ENCODE peak calls at places on chromosomes 13 and 19, in five cellular contexts. L, H, U, Q and O are unnamed samples.

GRCh38 chr13:35712907-35713685 is 236.6 kb upstream of the MAB21L1 start:
- DNase-seq in L (peak), U (no peak), H (no peak), Q (no peak), O (no peak)

GRCh38 chr19:47109541-47110375 is 3.8 kb downstream of the ZC3H4 start:
- DNase-seq in Q (no peak), L (no peak), H (no peak), U (no peak), O (no peak)

GRCh38 chr13:60654405-60654804 is 257.4 kb downstream of the TDRD3 start:
- DNase-seq in Q (no peak), L (no peak), U (peak), H (no peak), O (no peak)

GRCh38 chr19:10219678-10220077 is 11.5 kb downstream of the S1PR2 start:
- DNase-seq in Q (no peak), U (no peak), L (no peak), H (no peak), O (no peak)

GRCh38 chr19:57651654-57651996 is 17.1 kb upstream of the ZSCAN4 start:
- DNase-seq in Q (no peak), U (no peak), L (no peak), H (no peak), O (no peak)

GRCh38 chr13:30159446-30159839 is 147.9 kb downstream of the KATNAL1 start:
- DNase-seq in Q (no peak), L (peak), U (no peak), H (peak), O (no peak)

GRCh38 chr19:12785431-12786011 is 5.8 kb upstream of the JUNB start:
- DNase-seq in H (no peak), Q (peak), U (no peak), L (no peak), O (no peak)

GRCh38 chr13:73198888-73199497 is 140.2 kb downstream of the KLF5 start:
- DNase-seq in Q (no peak), U (no peak), L (peak), H (no peak), O (no peak)

GRCh38 chr13:22265563-22265962 is 594.7 kb downstream of the FGF9 start:
- DNase-seq in H (no peak), Q (no peak), U (no peak), L (no peak), O (no peak)

GRCh38 chr13:26601669-26602068 is 44.2 kb downstream of the WASF3 start:
- DNase-seq in H (no peak), Q (no peak), L (no peak), U (no peak), O (no peak)

GRCh38 chr19:33699754-33700407 is 78.1 kb downstream of the CHST8 start:
- DNase-seq in H (no peak), Q (peak), U (no peak), L (no peak), O (no peak)

GRCh38 chr13:77460195-77460594 is 75.3 kb upstream of the SCEL start:
- DNase-seq in Q (peak), L (no peak), H (no peak), U (peak), O (no peak)

GRCh38 chr13:45133396-45134118 is 13.2 kb downstream of the GTF2F2 start:
- DNase-seq in H (no peak), Q (no peak), L (no peak), U (no peak), O (no peak)

GRCh38 chr19:47485210-47485609 is 1.2 kb upstream of the KPTN start:
- DNase-seq in L (no peak), U (no peak), Q (no peak), H (no peak), O (no peak)

GRCh38 chr13:106213028-106213427 is 322.4 kb downstream of the EFNB2 start:
- DNase-seq in Q (no peak), H (no peak), U (no peak), L (no peak), O (no peak)

GRCh38 chr19:40960062-40960685 is 30.9 kb upstream of the CYP2B6 start:
- DNase-seq in U (no peak), Q (no peak), H (no peak), L (no peak), O (no peak)

GRCh38 chr13:46168341-46168740 is 13.6 kb downstream of the LCP1 start:
- DNase-seq in U (no peak), L (no peak), H (peak), Q (peak), O (no peak)

GRCh38 chr19:11410682-11411081 is 8.4 kb downstream of the RGL3 start:
- DNase-seq in U (no peak), H (peak), L (no peak), Q (no peak), O (peak)

GRCh38 chr19:46513461-46514236 is 18.0 kb upstream of the PNMA8B start:
- DNase-seq in Q (peak), L (no peak), H (no peak), U (peak), O (no peak)

GRCh38 chr19:7874080-7874856 is at the start of gene PRR36:
- DNase-seq in Q (peak), H (no peak), U (peak), L (no peak), O (no peak)

GRCh38 chr13:55653497-55653896 is 1487.2 kb upstream of the PRR20A start:
- DNase-seq in Q (no peak), L (no peak), H (no peak), U (no peak), O (no peak)

GRCh38 chr13:28819046-28819747 is 942 bp upstream of the MTUS2 start:
- DNase-seq in Q (no peak), U (no peak), L (no peak), H (no peak), O (no peak)

GRCh38 chr13:75960538-75960994 is 324.4 kb downstream of the LMO7 start:
- DNase-seq in Q (no peak), L (no peak), H (no peak), U (no peak), O (no peak)

GRCh38 chr13:51579676-51580075 is 4.6 kb upstream of the WDFY2 start:
- DNase-seq in H (no peak), L (no peak), U (no peak), Q (no peak), O (no peak)

GRCh38 chr13:49587311-49587847 is 2.0 kb upstream of the RCBTB1 start:
- DNase-seq in Q (no peak), U (no peak), L (no peak), H (no peak), O (peak)

GRCh38 chr19:32372726-32373613 is 27.6 kb downstream of the ZNF507 start:
- DNase-seq in U (no peak), H (no peak), L (no peak), Q (no peak), O (peak)

GRCh38 chr13:55649485-55649884 is 1491.2 kb upstream of the PRR20A start:
- DNase-seq in L (no peak), H (no peak), U (no peak), Q (no peak), O (no peak)

GRCh38 chr19:5130371-5131030 is 161.6 kb downstream of the KDM4B start:
- DNase-seq in U (no peak), Q (no peak), L (no peak), H (no peak), O (no peak)

GRCh38 chr13:49319555-49320350 is 72.0 kb downstream of the CDADC1 start:
- DNase-seq in Q (no peak), H (no peak), U (no peak), L (no peak), O (no peak)

GRCh38 chr19:39445258-39446071 is at the start of gene SUPT5H:
- DNase-seq in Q (peak), U (peak), H (peak), L (peak), O (peak)

GRCh38 chr19:19256072-19256969 is 16.8 kb downstream of the TM6SF2 start:
- DNase-seq in H (no peak), Q (no peak), U (no peak), L (no peak), O (no peak)

GRCh38 chr13:35761440-35762252 is 285.2 kb upstream of the MAB21L1 start:
- DNase-seq in L (no peak), Q (no peak), U (no peak), H (no peak), O (no peak)

GRCh38 chr13:53732664-53733063 is 704.1 kb downstream of the OLFM4 start:
- DNase-seq in L (no peak), Q (no peak), U (no peak), H (no peak), O (no peak)

GRCh38 chr19:47703301-47703700 is 9.9 kb upstream of the EHD2 start:
- DNase-seq in H (no peak), Q (no peak), U (no peak), L (no peak), O (no peak)

GRCh38 chr13:88461272-88462009 is 790.3 kb downstream of the SLITRK5 start:
- DNase-seq in U (no peak), H (no peak), Q (no peak), L (no peak), O (no peak)
- H3K4me3 ChIP-seq in U (no peak), H (no peak), Q (no peak), L (no peak), O (no peak)

GRCh38 chr19:14117668-14118164 is at the start of gene PRKACA:
- DNase-seq in L (peak), Q (peak), H (peak), U (peak), O (peak)
- TF ChIP-seq CTCF in L (no peak), Q (no peak), H (no peak), U (no peak), O (no peak)

GRCh38 chr13:33490461-33491327 is 205.1 kb upstream of the STARD13 start:
- DNase-seq in Q (peak), U (no peak), H (no peak), L (no peak), O (peak)
- H3K4me3 ChIP-seq in Q (no peak), U (no peak), H (no peak), L (no peak), O (no peak)

DNA sequence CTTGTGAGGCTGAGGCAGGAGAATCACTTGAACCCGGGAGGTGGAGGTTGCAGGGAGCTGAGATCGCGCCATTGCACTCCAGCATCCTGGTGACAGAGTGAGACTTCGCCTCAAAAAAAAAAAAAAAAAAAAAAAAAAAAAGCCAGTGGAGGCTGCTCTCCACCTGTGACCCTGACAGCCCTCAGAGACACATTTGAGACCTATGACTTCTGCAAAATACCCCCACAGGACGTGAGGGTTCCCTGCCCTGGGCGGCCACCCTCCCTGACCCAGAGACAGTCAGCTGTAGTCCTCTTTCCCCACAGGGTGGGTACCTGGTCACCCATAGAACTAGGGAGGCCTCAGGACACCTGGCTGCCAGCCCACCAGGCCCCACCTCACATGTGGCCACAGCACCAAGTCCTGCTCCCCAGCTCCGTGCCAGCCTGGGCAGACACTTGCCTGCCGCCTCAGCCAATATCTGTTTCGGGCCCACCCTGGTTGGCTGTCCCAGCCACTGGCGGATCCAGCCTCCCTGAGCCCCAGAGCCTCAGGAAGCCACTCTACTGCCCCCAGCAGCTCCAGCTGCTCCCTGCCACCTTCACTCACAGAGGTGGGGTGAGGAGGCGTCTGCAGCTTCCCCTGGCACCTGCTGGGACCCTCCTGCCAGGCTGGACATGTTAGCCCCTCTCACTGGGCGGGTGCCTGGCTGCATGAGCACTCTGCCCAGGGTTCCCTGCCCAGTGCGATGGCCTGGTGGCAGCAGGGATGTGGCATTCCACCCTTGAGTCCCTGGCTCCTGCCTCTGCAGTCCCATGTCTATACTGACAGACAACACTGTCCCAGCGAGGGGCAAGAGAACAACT is 7.0 kb downstream of the MKNK2 start:
- DNase-seq in L (no peak), H (no peak), Q (no peak), U (no peak), O (no peak)
- TF ChIP-seq CTCF in L (no peak), H (no peak), Q (no peak), U (no peak), O (peak)

GRCh38 chr13:42367836-42368235 is 95.9 kb downstream of the AKAP11 start:
- DNase-seq in L (no peak), U (no peak), Q (no peak), H (no peak), O (no peak)

GRCh38 chr13:42373048-42373812 is 101.3 kb downstream of the AKAP11 start:
- DNase-seq in Q (no peak), L (no peak), U (no peak), H (no peak), O (no peak)

GRCh38 chr13:42370229-42370628 is 98.3 kb downstream of the AKAP11 start:
- DNase-seq in L (no peak), H (no peak), U (no peak), Q (no peak), O (no peak)

GRCh38 chr13:42364613-42365000 is 92.7 kb downstream of the AKAP11 start:
- DNase-seq in H (no peak), U (no peak), Q (no peak), L (no peak), O (no peak)

GRCh38 chr13:42369071-42369795 is 97.3 kb downstream of the AKAP11 start:
- DNase-seq in U (no peak), H (no peak), Q (no peak), L (no peak), O (no peak)
- H3K4me3 ChIP-seq in U (no peak), H (no peak), Q (no peak), L (no peak), O (no peak)